ENCODE peak calls at places on chromosomes 11 and 22, in seven cellular contexts. V, R, I, Y, M, E and Z are unnamed samples.

GRCh38 chr11:85685820-85686459 is at the start of gene CCDC89:
- DNase-seq in V (no peak), R (no peak), I (no peak), Y (no peak), M (no peak), E (peak), Z (peak)

GRCh38 chr11:73530109-73530508 is 67.8 kb downstream of the FAM168A start:
- DNase-seq in V (no peak), R (no peak), I (no peak), Y (peak), M (no peak), E (no peak), Z (no peak)

GRCh38 chr11:34252015-34252414 is 105.8 kb downstream of the ABTB2 start:
- DNase-seq in V (no peak), R (no peak), I (no peak), Y (no peak), M (no peak), E (no peak), Z (no peak)

GRCh38 chr22:41216984-41217383 is 11.9 kb downstream of the L3MBTL2 start:
- DNase-seq in V (no peak), R (no peak), I (no peak), Y (no peak), M (no peak), E (no peak), Z (no peak)

GRCh38 chr11:46306296-46306853 is 28.9 kb downstream of the CREB3L1 start:
- DNase-seq in V (no peak), R (no peak), I (peak), Y (no peak), M (peak), E (no peak), Z (no peak)

GRCh38 chr11:2590131-2590950 is 109.5 kb downstream of the KCNQ1OT1 start:
- DNase-seq in V (no peak), R (no peak), I (no peak), Y (no peak), M (no peak), E (peak), Z (no peak)

GRCh38 chr11:1108246-1108900 is 33.7 kb downstream of the MUC2 start:
- DNase-seq in V (no peak), R (no peak), I (no peak), Y (no peak), M (no peak), E (no peak), Z (no peak)

GRCh38 chr11:44585421-44585820 is 20.0 kb downstream of the CD82 start:
- DNase-seq in V (no peak), R (no peak), I (no peak), Y (no peak), M (no peak), E (no peak), Z (no peak)